ENCODE peak calls at places on chromosomes 16 and 17, in seven cellular contexts. P is mucosa of gallbladder; B is activated CD8-positive, alpha-beta memory T cell treated with anti-CD3 and anti-CD28 coated beads, Interleukin-2, amount 50 U/mL, for 48 hours; H is stimulated activated CD8-positive, alpha-beta memory T cell treated with anti-CD3 and anti-CD28 coated beads, Interleukin-2, amount 100 ng/mL, for 48 hours; U is fibroblast of pulmonary artery; J is AG08395; L is AG04450. F is an unnamed sample.

GRCh38 chr16:11052080-11052808 is 107.9 kb downstream of the CLEC16A start:
- DNase-seq in P (no peak), B (peak), H (peak), U (no peak), J (no peak), L (no peak), F (no peak)

GRCh38 chr16:2740476-2740875 is 12.0 kb upstream of the SRRM2 start:
- DNase-seq in P (no peak), B (no peak), H (no peak), U (no peak), J (no peak), L (no peak), F (no peak)

GRCh38 chr17:75639327-75639726 is 6.1 kb downstream of the SMIM5 start:
- DNase-seq in P (no peak), B (no peak), H (no peak), U (no peak), J (no peak), L (no peak), F (no peak)

GRCh38 chr17:12046786-12047185 is 26.1 kb downstream of the MAP2K4 start:
- DNase-seq in P (no peak), B (no peak), H (no peak), U (no peak), J (no peak), L (no peak), F (no peak)

GRCh38 chr16:79089735-79090284 is 510.7 kb downstream of the MAF start:
- DNase-seq in P (peak), B (no peak), H (no peak), U (no peak), J (no peak), L (no peak), F (peak)

GRCh38 chr17:59001158-59001814 is 105.4 kb downstream of the TRIM37 start:
- DNase-seq in P (peak), B (peak), H (peak), U (peak), J (no peak), L (no peak), F (peak)

GRCh38 chr17:73791644-73792043 is 147.4 kb upstream of the SDK2 start:
- DNase-seq in P (no peak), B (no peak), H (no peak), U (no peak), J (no peak), L (no peak), F (no peak)

GRCh38 chr17:4195306-4195705 is 52.3 kb downstream of the CYB5D2 start:
- DNase-seq in P (no peak), B (no peak), H (no peak), U (peak), J (peak), L (no peak), F (no peak)

GRCh38 chr16:48586083-48586482 is 23.9 kb downstream of the N4BP1 start:
- DNase-seq in P (no peak), B (no peak), H (no peak), U (no peak), J (no peak), L (no peak), F (no peak)

GRCh38 chr17:17500999-17501605 is 4.9 kb upstream of the RASD1 start:
- DNase-seq in P (no peak), B (no peak), H (no peak), U (no peak), J (no peak), L (no peak), F (peak)

GRCh38 chr17:50501906-50502642 is 6.2 kb upstream of the MYCBPAP start:
- DNase-seq in P (no peak), B (no peak), H (no peak), U (no peak), J (no peak), L (no peak), F (no peak)

GRCh38 chr16:85564277-85565051 is 48.7 kb upstream of the GSE1 start:
- DNase-seq in P (no peak), B (peak), H (peak), U (no peak), J (no peak), L (no peak), F (no peak)

GRCh38 chr17:64707077-64707591 is 45.0 kb upstream of the SMURF2 start:
- DNase-seq in P (peak), B (no peak), H (no peak), U (peak), J (peak), L (peak), F (peak)

GRCh38 chr17:34706029-34706428 is 126.6 kb downstream of the TMEM132E start:
- DNase-seq in P (peak), B (no peak), H (no peak), U (peak), J (peak), L (no peak), F (no peak)

GRCh38 chr16:11342021-11342855 is 3.0 kb upstream of the RMI2 start:
- DNase-seq in P (no peak), B (no peak), H (no peak), U (no peak), J (no peak), L (no peak), F (no peak)

GRCh38 chr17:38709864-38710602 is 5.0 kb downstream of the MLLT6 start:
- DNase-seq in P (no peak), B (no peak), H (no peak), U (no peak), J (no peak), L (no peak), F (no peak)

GRCh38 chr16:25009822-25010221 is 5.3 kb downstream of the ARHGAP17 start:
- DNase-seq in P (no peak), B (no peak), H (no peak), U (peak), J (no peak), L (no peak), F (no peak)

GRCh38 chr17:41421116-41421515 is 3.3 kb downstream of the KRT37 start:
- DNase-seq in P (no peak), B (no peak), H (no peak), U (peak), J (peak), L (no peak), F (no peak)

GRCh38 chr17:2071024-2071385 is 16.1 kb downstream of the HIC1 start:
- DNase-seq in P (no peak), B (no peak), H (no peak), U (no peak), J (no peak), L (no peak), F (no peak)

GRCh38 chr17:75684924-75685323 is 17.8 kb downstream of the SAP30BP start:
- DNase-seq in P (peak), B (no peak), H (no peak), U (no peak), J (peak), L (no peak), F (peak)

GRCh38 chr16:87593710-87594258 is 8.5 kb upstream of the JPH3 start:
- DNase-seq in P (no peak), B (no peak), H (no peak), U (no peak), J (no peak), L (no peak), F (no peak)

GRCh38 chr17:37888881-37889280 is 35.3 kb upstream of the TBC1D3K start:
- DNase-seq in P (no peak), B (no peak), H (no peak), U (no peak), J (no peak), L (no peak), F (no peak)

GRCh38 chr17:56762988-56763387 is 70.7 kb downstream of the C17orf67 start:
- DNase-seq in P (no peak), B (no peak), H (no peak), U (no peak), J (no peak), L (no peak), F (no peak)

GRCh38 chr16:21590287-21590686 is 9.1 kb upstream of the METTL9 start:
- DNase-seq in P (no peak), B (no peak), H (no peak), U (peak), J (no peak), L (no peak), F (no peak)

GRCh38 chr17:45305532-45306087 is 11.2 kb downstream of the MAP3K14 start:
- DNase-seq in P (no peak), B (no peak), H (no peak), U (no peak), J (peak), L (no peak), F (no peak)

GRCh38 chr17:81572499-81573030 is 20.4 kb upstream of the FAAP100 start:
- DNase-seq in P (no peak), B (no peak), H (no peak), U (no peak), J (no peak), L (no peak), F (no peak)

GRCh38 chr16:2691491-2692248 is 9.3 kb downstream of the KCTD5 start:
- DNase-seq in P (no peak), B (no peak), H (no peak), U (no peak), J (no peak), L (no peak), F (no peak)

GRCh38 chr17:48123111-48123510 is 15.5 kb downstream of the SNX11 start:
- DNase-seq in P (no peak), B (no peak), H (no peak), U (no peak), J (no peak), L (no peak), F (no peak)

GRCh38 chr17:62628845-62629555 is 1.5 kb downstream of the MRC2 start:
- DNase-seq in P (no peak), B (no peak), H (no peak), U (peak), J (peak), L (no peak), F (no peak)

GRCh38 chr17:77616243-77616731 is 342.2 kb upstream of the TNRC6C start:
- DNase-seq in P (no peak), B (peak), H (no peak), U (peak), J (no peak), L (no peak), F (no peak)